ENCODE peak calls at places on chromosome 9, in nine cellular contexts. Z, W, I, U, R, M, G, K and D are unnamed samples.

GRCh38 chr9:129866373-129867137 is 31.3 kb downstream of the USP20 start:
- DNase-seq in I (no peak), K (peak; percentile 47), R (no peak), W (no peak), U (no peak), Z (peak; percentile 89), G (no peak), M (peak; percentile 59), D (peak; percentile 41)

GRCh38 chr9:134804871-134805270 is 75.7 kb upstream of the FCN2 start:
- DNase-seq in K (no peak), M (no peak), Z (no peak), I (no peak), R (no peak), W (no peak), U (no peak), G (no peak), D (no peak)

GRCh38 chr9:81417299-81417675 is 272.1 kb downstream of the TLE1 start:
- DNase-seq in K (no peak), U (no peak), R (no peak), M (no peak), I (no peak), G (no peak), W (no peak), Z (no peak), D (no peak)

GRCh38 chr9:95284667-95285066 is 32.8 kb downstream of the FANCC start:
- DNase-seq in U (no peak), G (no peak), I (no peak), R (no peak), W (no peak), Z (no peak), K (no peak), M (no peak), D (no peak)

GRCh38 chr9:111728617-111729366 is 65.9 kb downstream of the SHOC1 start:
- DNase-seq in W (no peak), Z (no peak), I (no peak), M (no peak), G (no peak), U (no peak), K (no peak), R (no peak), D (no peak)

GRCh38 chr9:71896762-71897161 is 14.2 kb downstream of the ABHD17B start:
- DNase-seq in U (no peak), W (no peak), I (no peak), G (no peak), M (no peak), K (no peak), Z (no peak), R (no peak), D (no peak)

GRCh38 chr9:120902286-120902685 is 24.3 kb downstream of the TRAF1 start:
- DNase-seq in Z (no peak), I (no peak), R (no peak), U (no peak), W (no peak), K (no peak), G (no peak), M (no peak), D (no peak)

GRCh38 chr9:137320555-137321384 is 18.7 kb upstream of the NRARP start:
- DNase-seq in R (no peak), I (no peak), G (no peak), W (no peak), U (peak; percentile 58), K (no peak), M (no peak), Z (no peak), D (peak; percentile 80)

GRCh38 chr9:109962215-109962614 is 182.2 kb downstream of the PALM2AKAP2 start:
- DNase-seq in G (no peak), K (no peak), I (no peak), U (no peak), R (no peak), M (no peak), Z (no peak), W (no peak), D (no peak)

GRCh38 chr9:87307810-87308209 is 189.9 kb upstream of the DAPK1 start:
- DNase-seq in M (no peak), U (no peak), I (no peak), K (no peak), R (no peak), Z (no peak), G (no peak), W (no peak), D (no peak)

GRCh38 chr9:123562844-123563346 is 206.9 kb downstream of the CRB2 start:
- DNase-seq in M (no peak), U (no peak), K (peak; percentile 34), G (no peak), Z (peak; percentile 15), W (no peak), I (no peak), R (no peak), D (no peak)

GRCh38 chr9:113960748-113961147 is 84.6 kb downstream of the ZNF618 start:
- DNase-seq in W (no peak), M (no peak), Z (no peak), R (no peak), U (no peak), G (no peak), I (no peak), K (no peak), D (no peak)

GRCh38 chr9:125789196-125789595 is 42.0 kb downstream of the PBX3 start:
- DNase-seq in K (no peak), R (no peak), W (no peak), M (no peak), I (no peak), G (no peak), Z (peak; percentile 3), U (no peak), D (no peak)

GRCh38 chr9:23586906-23587305 is 239.1 kb downstream of the ELAVL2 start:
- DNase-seq in K (no peak), U (no peak), Z (no peak), I (no peak), R (no peak), W (no peak), G (no peak), M (no peak), D (no peak)

GRCh38 chr9:69120380-69121154 is 53.5 kb upstream of the TJP2 start:
- DNase-seq in K (peak; percentile 23), W (no peak), U (peak; percentile 96), M (no peak), Z (no peak), G (peak; percentile 33), R (no peak), I (peak; percentile 92), D (peak; percentile 64)